ENCODE peak calls at places on chromosomes 5 and 9, in nine cellular contexts. X is dorsolateral prefrontal cortex, K is cerebellum, Y is mucosa of gallbladder, P is heart right ventricle, E is non-pigmented ciliary epithelial cell, J is MCF 10A, F is HFFc6, Q is right lobe of liver. C is an unnamed sample.

GRCh38 chr5:104494043-104494442 is 931.5 kb upstream of the NUDT12 start:
- DNase-seq in X (no peak), K (no peak), Y (no peak), P (no peak), E (no peak), J (no peak), F (no peak), Q (no peak), C (no peak)

GRCh38 chr5:7518947-7519560 is 123.1 kb downstream of the ADCY2 start:
- DNase-seq in X (peak; percentile 57), K (no peak), Y (no peak), P (no peak), E (no peak), J (no peak), F (no peak), Q (no peak), C (no peak)

GRCh38 chr9:2559212-2560152 is 62.1 kb upstream of the VLDLR start:
- DNase-seq in X (peak; percentile 73), K (peak; percentile 19), Y (peak; percentile 77), P (peak; percentile 71), E (peak; percentile 84), J (peak; percentile 85), F (peak; percentile 88), Q (peak; percentile 78), C (peak; percentile 93)

GRCh38 chr5:5667136-5667554 is 244.7 kb downstream of the ICE1 start:
- DNase-seq in X (no peak), K (no peak), Y (no peak), P (no peak), E (no peak), J (peak; percentile 68), F (no peak), Q (no peak), C (no peak)

GRCh38 chr9:23842531-23843129 is 16.6 kb upstream of the ELAVL2 start:
- DNase-seq in X (no peak), K (no peak), Y (no peak), P (no peak), E (no peak), J (no peak), F (no peak), Q (no peak), C (no peak)

GRCh38 chr9:93595861-93596365 is 19.5 kb downstream of the PHF2 start:
- DNase-seq in X (no peak), K (no peak), Y (no peak), P (no peak), E (no peak), J (no peak), F (no peak), Q (no peak), C (no peak)

GRCh38 chr5:137201876-137202275 is 297.2 kb downstream of the SPOCK1 start:
- DNase-seq in X (no peak), K (no peak), Y (no peak), P (no peak), E (no peak), J (peak; percentile 69), F (peak; percentile 80), Q (no peak), C (peak; percentile 14)

GRCh38 chr5:87650284-87650683 is 237.6 kb upstream of the CCNH start:
- DNase-seq in X (no peak), K (no peak), Y (no peak), P (no peak), E (peak; percentile 5), J (peak; percentile 11), F (no peak), Q (no peak), C (no peak)

GRCh38 chr9:69253057-69253456 is 72.0 kb upstream of the ENTREP1 start:
- DNase-seq in X (no peak), K (no peak), Y (no peak), P (no peak), E (no peak), J (peak; percentile 76), F (no peak), Q (no peak), C (no peak)

GRCh38 chr5:60285910-60286309 is 392.4 kb upstream of the PDE4D start:
- DNase-seq in X (no peak), K (no peak), Y (no peak), P (no peak), E (no peak), J (no peak), F (no peak), Q (no peak), C (no peak)

GRCh38 chr5:125700380-125700856 is 722.8 kb upstream of the GRAMD2B start:
- DNase-seq in X (no peak), K (no peak), Y (peak; percentile 48), P (no peak), E (no peak), J (no peak), F (no peak), Q (no peak), C (no peak)

GRCh38 chr9:96136992-96137665 is 164.8 kb downstream of the HSD17B3 start:
- DNase-seq in X (peak; percentile 79), K (no peak), Y (peak; percentile 67), P (no peak), E (no peak), J (peak; percentile 26), F (peak; percentile 50), Q (no peak), C (peak; percentile 70)

GRCh38 chr9:19782005-19782404 is 6.8 kb downstream of the SLC24A2 start:
- DNase-seq in X (peak; percentile 42), K (no peak), Y (no peak), P (no peak), E (no peak), J (peak; percentile 31), F (no peak), Q (no peak), C (peak; percentile 6)

GRCh38 chr5:93654676-93655075 is 71.7 kb downstream of the NR2F1 start:
- DNase-seq in X (no peak), K (no peak), Y (no peak), P (no peak), E (no peak), J (no peak), F (no peak), Q (no peak), C (peak; percentile 12)

GRCh38 chr5:124263680-124264491 is 482.6 kb downstream of the ZNF608 start:
- DNase-seq in X (peak; percentile 52), K (no peak), Y (no peak), P (no peak), E (no peak), J (no peak), F (no peak), Q (no peak), C (no peak)

GRCh38 chr5:59609501-59610265 is 283.8 kb downstream of the PDE4D start:
- DNase-seq in X (no peak), K (no peak), Y (no peak), P (no peak), E (no peak), J (no peak), F (no peak), Q (no peak), C (no peak)

GRCh38 chr9:90460220-90460619 is 182.4 kb downstream of the DIRAS2 start:
- DNase-seq in X (no peak), K (no peak), Y (no peak), P (no peak), E (no peak), J (no peak), F (no peak), Q (no peak), C (no peak)

GRCh38 chr5:168898261-168898911 is 319.2 kb upstream of the PANK3 start:
- DNase-seq in X (no peak), K (no peak), Y (no peak), P (no peak), E (no peak), J (no peak), F (no peak), Q (no peak), C (no peak)

GRCh38 chr5:126884269-126884819 is 107.4 kb downstream of the LMNB1 start:
- DNase-seq in X (no peak), K (no peak), Y (no peak), P (no peak), E (peak; percentile 82), J (peak; percentile 82), F (peak; percentile 91), Q (no peak), C (peak; percentile 95)

GRCh38 chr9:75088646-75089368 is 493 bp downstream of the OSTF1 start:
- DNase-seq in X (no peak), K (peak; percentile 38), Y (peak; percentile 48), P (peak; percentile 75), E (no peak), J (peak; percentile 45), F (peak; percentile 65), Q (peak; percentile 80), C (peak; percentile 47)

GRCh38 chr9:84701801-84702200 is 32.3 kb downstream of the NTRK2 start:
- DNase-seq in X (no peak), K (no peak), Y (no peak), P (no peak), E (no peak), J (no peak), F (no peak), Q (no peak), C (no peak)

GRCh38 chr5:8908055-8908683 is 637.7 kb downstream of the SEMA5A start:
- DNase-seq in X (no peak), K (no peak), Y (no peak), P (no peak), E (no peak), J (peak; percentile 62), F (peak; percentile 33), Q (no peak), C (peak; percentile 64)

GRCh38 chr9:124621371-124622328 is 114.5 kb upstream of the NR5A1 start:
- DNase-seq in X (no peak), K (peak; percentile 62), Y (no peak), P (no peak), E (no peak), J (peak; percentile 49), F (peak; percentile 23), Q (no peak), C (peak; percentile 28)

C was measured in brain microvascular endothelial cell.